ENCODE peak calls at places on chromosomes 13 and 19, in four cellular contexts. One of them, this sample, is unnamed.

GRCh38 chr19:45809643-45810159 is 5.4 kb downstream of the RSPH6A start:
- DNase-seq in head of caudate nucleus: no peak
- DNase-seq in stimulated activated CD4-positive, alpha-beta T cell treated with anti-CD3 and anti-CD28 coated beads, Interleukin-2, amount 100 ng/mL, for 24 hours: no peak
- DNase-seq in foreskin fibroblast: peak
- DNase-seq in this sample: no peak

GRCh38 chr19:18023596-18024212 is 15.7 kb downstream of the ARRDC2 start:
- DNase-seq in head of caudate nucleus: no peak
- DNase-seq in foreskin fibroblast: no peak
- DNase-seq in stimulated activated CD4-positive, alpha-beta T cell treated with anti-CD3 and anti-CD28 coated beads, Interleukin-2, amount 100 ng/mL, for 24 hours: peak
- DNase-seq in this sample: peak

GRCh38 chr19:11422163-11423068 is 3.3 kb upstream of the RGL3 start:
- DNase-seq in head of caudate nucleus: peak
- DNase-seq in foreskin fibroblast: peak
- DNase-seq in stimulated activated CD4-positive, alpha-beta T cell treated with anti-CD3 and anti-CD28 coated beads, Interleukin-2, amount 100 ng/mL, for 24 hours: peak
- DNase-seq in this sample: peak

GRCh38 chr13:112891477-112892401 is 77.3 kb upstream of the MCF2L start:
- DNase-seq in stimulated activated CD4-positive, alpha-beta T cell treated with anti-CD3 and anti-CD28 coated beads, Interleukin-2, amount 100 ng/mL, for 24 hours: no peak
- DNase-seq in foreskin fibroblast: no peak
- DNase-seq in head of caudate nucleus: no peak
- DNase-seq in this sample: no peak

GRCh38 chr13:113970810-113971470 is 2.9 kb downstream of the C13orf46 start:
- DNase-seq in stimulated activated CD4-positive, alpha-beta T cell treated with anti-CD3 and anti-CD28 coated beads, Interleukin-2, amount 100 ng/mL, for 24 hours: no peak
- DNase-seq in head of caudate nucleus: no peak
- DNase-seq in foreskin fibroblast: peak
- DNase-seq in this sample: no peak

GRCh38 chr19:40598121-40598917 is 2.9 kb upstream of the LTBP4 start:
- DNase-seq in foreskin fibroblast: peak
- DNase-seq in head of caudate nucleus: peak
- DNase-seq in stimulated activated CD4-positive, alpha-beta T cell treated with anti-CD3 and anti-CD28 coated beads, Interleukin-2, amount 100 ng/mL, for 24 hours: peak
- DNase-seq in this sample: peak

GRCh38 chr19:38898788-38899446 is 501 bp downstream of the SIRT2 start:
- DNase-seq in stimulated activated CD4-positive, alpha-beta T cell treated with anti-CD3 and anti-CD28 coated beads, Interleukin-2, amount 100 ng/mL, for 24 hours: no peak
- DNase-seq in foreskin fibroblast: peak
- DNase-seq in head of caudate nucleus: peak
- DNase-seq in this sample: no peak

GRCh38 chr19:51124729-51125128 is at the start of gene SIGLEC9:
- DNase-seq in foreskin fibroblast: no peak
- DNase-seq in stimulated activated CD4-positive, alpha-beta T cell treated with anti-CD3 and anti-CD28 coated beads, Interleukin-2, amount 100 ng/mL, for 24 hours: no peak
- DNase-seq in head of caudate nucleus: no peak
- DNase-seq in this sample: no peak

GRCh38 chr19:29410974-29411615 is 114.7 kb upstream of the VSTM2B start:
- DNase-seq in head of caudate nucleus: no peak
- DNase-seq in foreskin fibroblast: no peak
- DNase-seq in stimulated activated CD4-positive, alpha-beta T cell treated with anti-CD3 and anti-CD28 coated beads, Interleukin-2, amount 100 ng/mL, for 24 hours: no peak
- DNase-seq in this sample: no peak

GRCh38 chr19:55617426-55617825 is 6.9 kb downstream of the ZNF784 start:
- DNase-seq in head of caudate nucleus: no peak
- DNase-seq in foreskin fibroblast: no peak
- DNase-seq in stimulated activated CD4-positive, alpha-beta T cell treated with anti-CD3 and anti-CD28 coated beads, Interleukin-2, amount 100 ng/mL, for 24 hours: no peak
- DNase-seq in this sample: no peak

GRCh38 chr19:14318873-14319272 is 62.4 kb upstream of the ADGRE5 start:
- DNase-seq in stimulated activated CD4-positive, alpha-beta T cell treated with anti-CD3 and anti-CD28 coated beads, Interleukin-2, amount 100 ng/mL, for 24 hours: no peak
- DNase-seq in head of caudate nucleus: peak
- DNase-seq in foreskin fibroblast: no peak
- DNase-seq in this sample: no peak

GRCh38 chr19:52992109-52993004 is 21.4 kb upstream of the ERVV-1 start:
- DNase-seq in head of caudate nucleus: no peak
- DNase-seq in stimulated activated CD4-positive, alpha-beta T cell treated with anti-CD3 and anti-CD28 coated beads, Interleukin-2, amount 100 ng/mL, for 24 hours: no peak
- DNase-seq in foreskin fibroblast: peak
- DNase-seq in this sample: peak

GRCh38 chr13:24614306-24615080 is 65.7 kb upstream of the ATP12A start:
- DNase-seq in stimulated activated CD4-positive, alpha-beta T cell treated with anti-CD3 and anti-CD28 coated beads, Interleukin-2, amount 100 ng/mL, for 24 hours: no peak
- DNase-seq in head of caudate nucleus: no peak
- DNase-seq in foreskin fibroblast: no peak
- DNase-seq in this sample: no peak

GRCh38 chr19:46571495-46571894 is 29.6 kb upstream of the CALM3 start:
- DNase-seq in foreskin fibroblast: peak
- DNase-seq in stimulated activated CD4-positive, alpha-beta T cell treated with anti-CD3 and anti-CD28 coated beads, Interleukin-2, amount 100 ng/mL, for 24 hours: no peak
- DNase-seq in head of caudate nucleus: no peak
- DNase-seq in this sample: no peak

GRCh38 chr13:32911506-32911905 is 104.7 kb upstream of the KL start:
- DNase-seq in stimulated activated CD4-positive, alpha-beta T cell treated with anti-CD3 and anti-CD28 coated beads, Interleukin-2, amount 100 ng/mL, for 24 hours: no peak
- DNase-seq in head of caudate nucleus: peak
- DNase-seq in foreskin fibroblast: peak
- DNase-seq in this sample: peak

GRCh38 chr13:50911051-50911690 is 1.6 kb downstream of the RNASEH2B start:
- DNase-seq in foreskin fibroblast: peak
- DNase-seq in head of caudate nucleus: no peak
- DNase-seq in stimulated activated CD4-positive, alpha-beta T cell treated with anti-CD3 and anti-CD28 coated beads, Interleukin-2, amount 100 ng/mL, for 24 hours: no peak
- DNase-seq in this sample: peak

GRCh38 chr19:4014541-4015491 is 7.3 kb downstream of the PIAS4 start:
- DNase-seq in head of caudate nucleus: no peak
- DNase-seq in foreskin fibroblast: no peak
- DNase-seq in stimulated activated CD4-positive, alpha-beta T cell treated with anti-CD3 and anti-CD28 coated beads, Interleukin-2, amount 100 ng/mL, for 24 hours: peak
- DNase-seq in this sample: no peak

GRCh38 chr13:29073762-29074161 is 253.6 kb downstream of the MTUS2 start:
- DNase-seq in stimulated activated CD4-positive, alpha-beta T cell treated with anti-CD3 and anti-CD28 coated beads, Interleukin-2, amount 100 ng/mL, for 24 hours: no peak
- DNase-seq in foreskin fibroblast: no peak
- DNase-seq in head of caudate nucleus: no peak
- DNase-seq in this sample: no peak

GRCh38 chr13:44752184-44752583 is 176.1 kb upstream of the TSC22D1 start:
- DNase-seq in foreskin fibroblast: no peak
- DNase-seq in head of caudate nucleus: no peak
- DNase-seq in stimulated activated CD4-positive, alpha-beta T cell treated with anti-CD3 and anti-CD28 coated beads, Interleukin-2, amount 100 ng/mL, for 24 hours: no peak
- DNase-seq in this sample: no peak

GRCh38 chr13:93226623-93227279 is at the start of gene GPC6:
- DNase-seq in stimulated activated CD4-positive, alpha-beta T cell treated with anti-CD3 and anti-CD28 coated beads, Interleukin-2, amount 100 ng/mL, for 24 hours: no peak
- DNase-seq in foreskin fibroblast: peak
- DNase-seq in head of caudate nucleus: peak
- DNase-seq in this sample: no peak

GRCh38 chr19:6276447-6276846 is 3.3 kb downstream of the MLLT1 start:
- DNase-seq in foreskin fibroblast: peak
- DNase-seq in head of caudate nucleus: no peak
- DNase-seq in stimulated activated CD4-positive, alpha-beta T cell treated with anti-CD3 and anti-CD28 coated beads, Interleukin-2, amount 100 ng/mL, for 24 hours: no peak
- DNase-seq in this sample: no peak

GRCh38 chr13:100848304-100848703 is 173.7 kb upstream of the TMTC4 start:
- DNase-seq in foreskin fibroblast: no peak
- DNase-seq in stimulated activated CD4-positive, alpha-beta T cell treated with anti-CD3 and anti-CD28 coated beads, Interleukin-2, amount 100 ng/mL, for 24 hours: no peak
- DNase-seq in head of caudate nucleus: no peak
- DNase-seq in this sample: no peak

GRCh38 chr13:114259974-114260373 is 21.4 kb upstream of the UPF3A start:
- DNase-seq in head of caudate nucleus: no peak
- DNase-seq in foreskin fibroblast: no peak
- DNase-seq in stimulated activated CD4-positive, alpha-beta T cell treated with anti-CD3 and anti-CD28 coated beads, Interleukin-2, amount 100 ng/mL, for 24 hours: no peak
- DNase-seq in this sample: no peak

GRCh38 chr19:40603719-40604646 is 2.8 kb downstream of the LTBP4 start:
- DNase-seq in head of caudate nucleus: peak
- DNase-seq in foreskin fibroblast: peak
- DNase-seq in stimulated activated CD4-positive, alpha-beta T cell treated with anti-CD3 and anti-CD28 coated beads, Interleukin-2, amount 100 ng/mL, for 24 hours: peak
- DNase-seq in this sample: peak

GRCh38 chr19:17108453-17108784 is 32.8 kb downstream of the MYO9B start:
- DNase-seq in head of caudate nucleus: no peak
- DNase-seq in stimulated activated CD4-positive, alpha-beta T cell treated with anti-CD3 and anti-CD28 coated beads, Interleukin-2, amount 100 ng/mL, for 24 hours: no peak
- DNase-seq in foreskin fibroblast: no peak
- DNase-seq in this sample: no peak